ENCODE peak calls at places on chromosomes 12 and 14, in five cellular contexts. A is transverse colon; J is mucosa of descending colon; V is CD4-positive, CD25-positive, alpha-beta regulatory T cell; S is mesendoderm. R is an unnamed sample.

GRCh38 chr12:57240069-57240921 is 10.7 kb downstream of the STAC3 start:
- DNase-seq in A (peak; percentile 70), J (peak; percentile 83), V (peak; percentile 82), S (peak; percentile 67), R (no peak)

GRCh38 chr12:90305379-90305778 is 596.7 kb upstream of the ATP2B1 start:
- DNase-seq in A (no peak), J (no peak), V (no peak), S (peak; percentile 51), R (no peak)

GRCh38 chr12:49092086-49092815 is 2.4 kb downstream of the DHH start:
- DNase-seq in A (no peak), J (no peak), V (peak; percentile 56), S (peak; percentile 76), R (no peak)

GRCh38 chr12:111870216-111870615 is 28.2 kb downstream of the MAPKAPK5 start:
- DNase-seq in A (no peak), J (no peak), V (no peak), S (no peak), R (no peak)

GRCh38 chr12:14893471-14894250 is 8.0 kb upstream of the MGP start:
- DNase-seq in A (no peak), J (no peak), V (no peak), S (no peak), R (no peak)

GRCh38 chr12:24297516-24297915 is 348.0 kb upstream of the SOX5 start:
- DNase-seq in A (no peak), J (no peak), V (no peak), S (peak; percentile 48), R (no peak)

GRCh38 chr12:17334784-17335183 is 728.8 kb upstream of the LMO3 start:
- DNase-seq in A (no peak), J (no peak), V (no peak), S (peak; percentile 67), R (no peak)

GRCh38 chr12:42744539-42745156 is 155.1 kb upstream of the PRICKLE1 start:
- DNase-seq in A (no peak), J (no peak), V (no peak), S (peak; percentile 85), R (no peak)

GRCh38 chr14:36718216-36718615 is 56.6 kb downstream of the PAX9 start:
- DNase-seq in A (no peak), J (no peak), V (no peak), S (no peak), R (no peak)

GRCh38 chr14:59377991-59378720 is 87.0 kb downstream of the GPR135 start:
- DNase-seq in A (no peak), J (no peak), V (no peak), S (no peak), R (no peak)

GRCh38 chr12:62772556-62772955 is 162.4 kb downstream of the PPM1H start:
- DNase-seq in A (no peak), J (no peak), V (no peak), S (peak; percentile 59), R (no peak)

GRCh38 chr12:52391618-52392002 is 6.2 kb upstream of the KRT84 start:
- DNase-seq in A (peak; percentile 27), J (no peak), V (no peak), S (no peak), R (peak; percentile 36)

GRCh38 chr14:93212432-93212831 is 5.4 kb downstream of the UBR7 start:
- DNase-seq in A (no peak), J (no peak), V (no peak), S (no peak), R (no peak)

GRCh38 chr14:105999361-106000028 is 473.1 kb downstream of the TMEM121 start:
- DNase-seq in A (peak; percentile 70), J (peak; percentile 72), V (peak; percentile 96), S (peak; percentile 48), R (peak; percentile 61)

GRCh38 chr12:28536088-28536487 is 345.8 kb downstream of the CCDC91 start:
- DNase-seq in A (no peak), J (no peak), V (no peak), S (no peak), R (no peak)

GRCh38 chr12:27711312-27711682 is 665 bp downstream of the MRPS35 start:
- DNase-seq in A (no peak), J (no peak), V (peak; percentile 65), S (peak; percentile 62), R (no peak)

GRCh38 chr12:131473721-131474709 is 236.9 kb upstream of the SFSWAP start:
- DNase-seq in A (no peak), J (no peak), V (no peak), S (peak; percentile 61), R (no peak)

GRCh38 chr12:4939418-4940023 is 29.8 kb downstream of the KCNA1 start:
- DNase-seq in A (no peak), J (no peak), V (no peak), S (no peak), R (no peak)

GRCh38 chr14:95500201-95500681 is 16.2 kb downstream of the SYNE3 start:
- DNase-seq in A (peak; percentile 52), J (no peak), V (no peak), S (no peak), R (no peak)
- H3K4me1 ChIP-seq in A (peaks cover 28% of the 10 kb centered on the region), J (peaks cover 39% of the 10 kb centered on the region), V (peaks cover 71% of the 10 kb centered on the region), S (peaks cover 9% of the 10 kb centered on the region), R (peaks cover 19% of the 10 kb centered on the region)

GRCh38 chr12:128818065-128819022 is 5.4 kb downstream of the SLC15A4 start:
- DNase-seq in A (no peak), J (no peak), V (no peak), S (peak; percentile 64), R (no peak)
- H3K4me1 ChIP-seq in A (peaks cover 10% of the 10 kb centered on the region), J (peaks cover 17% of the 10 kb centered on the region), V (peaks cover 25% of the 10 kb centered on the region), S (peaks cover 5% of the 10 kb centered on the region), R (peaks cover 6% of the 10 kb centered on the region)

GRCh38 chr12:69714542-69714941 is 15.4 kb upstream of the BEST3 start:
- DNase-seq in A (no peak), J (no peak), V (no peak), S (no peak), R (no peak)
- H3K4me1 ChIP-seq in A (no peaks in the 10 kb centered on the region), J (peaks cover 6% of the 10 kb centered on the region), V (no peaks in the 10 kb centered on the region), S (no peaks in the 10 kb centered on the region), R (no peaks in the 10 kb centered on the region)

DNA sequence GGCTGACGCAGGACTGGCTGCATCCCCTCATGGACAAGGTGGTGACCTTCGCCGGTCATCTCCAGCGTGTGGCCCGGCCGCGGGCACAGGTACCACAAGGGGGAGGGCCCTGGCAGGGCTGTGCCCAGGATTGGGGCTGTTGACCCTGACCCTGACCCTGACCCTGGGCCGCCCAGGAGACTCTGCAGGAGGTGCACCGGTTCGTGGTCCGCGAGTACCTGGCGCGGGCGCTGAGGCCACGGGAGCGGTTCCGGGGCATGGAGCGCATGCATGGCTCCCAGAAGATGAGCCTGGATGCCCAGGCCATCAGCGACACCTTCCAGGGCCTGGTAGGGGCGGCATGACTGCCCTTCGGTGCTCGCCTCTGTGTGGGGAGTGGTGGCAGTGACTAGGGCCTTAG is 12.9 kb downstream of the EXOC3L4 start:
- DNase-seq in A (no peak), J (no peak), V (no peak), S (no peak), R (no peak)
- H3K4me1 ChIP-seq in A (peaks cover 15% of the 10 kb centered on the region), J (peaks cover 25% of the 10 kb centered on the region), V (peaks cover 6% of the 10 kb centered on the region), S (peaks cover 3% of the 10 kb centered on the region), R (peaks cover 21% of the 10 kb centered on the region)

GRCh38 chr14:75144944-75145343 is 18.1 kb upstream of the NEK9 start:
- DNase-seq in A (peak; percentile 19), J (no peak), V (no peak), S (no peak), R (no peak)
- H3K4me1 ChIP-seq in A (peaks cover 29% of the 10 kb centered on the region), J (peaks cover 22% of the 10 kb centered on the region), V (peaks cover 32% of the 10 kb centered on the region), S (peaks cover 2% of the 10 kb centered on the region), R (peaks cover 6% of the 10 kb centered on the region)

GRCh38 chr14:24037658-24038037 is 14.2 kb upstream of the CARMIL3 start:
- DNase-seq in A (peak; percentile 56), J (peak; percentile 69), V (no peak), S (no peak), R (peak; percentile 64)

GRCh38 chr14:24042733-24043132 is 9.1 kb upstream of the CARMIL3 start:
- DNase-seq in A (no peak), J (no peak), V (no peak), S (no peak), R (no peak)

DNA sequence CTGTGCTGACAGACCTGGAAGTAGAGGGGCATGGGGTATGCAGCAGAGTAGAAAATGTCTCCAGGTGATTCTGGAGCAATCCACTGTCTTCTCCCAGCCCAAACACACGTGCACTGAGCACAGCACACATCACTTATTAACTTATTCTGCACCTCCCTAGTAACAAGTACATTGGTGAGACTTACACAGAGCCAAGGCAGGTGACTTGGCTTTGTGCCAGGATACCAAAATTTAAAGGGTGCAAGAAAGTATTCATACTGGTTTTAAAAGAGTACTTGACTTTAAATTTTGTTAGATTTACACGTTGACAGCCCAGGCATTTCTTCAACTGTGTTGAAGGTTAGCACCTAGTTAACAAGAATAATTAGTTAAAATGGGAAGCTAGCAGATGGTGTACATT is 11.1 kb upstream of the CARMIL3 start:
- DNase-seq in A (no peak), J (no peak), V (no peak), S (no peak), R (no peak)
- H3K4me1 ChIP-seq in A (no peaks in the 10 kb centered on the region), J (peaks cover 2% of the 10 kb centered on the region), V (peaks cover 3% of the 10 kb centered on the region), S (no peaks in the 10 kb centered on the region), R (no peaks in the 10 kb centered on the region)

GRCh38 chr14:103123128-103123633 is at the start of gene TNFAIP2:
- DNase-seq in A (peak; percentile 55), J (peak; percentile 74), V (no peak), S (peak; percentile 77), R (no peak)
- H3K4me1 ChIP-seq in A (peaks cover 28% of the 10 kb centered on the region), J (peaks cover 45% of the 10 kb centered on the region), V (peaks cover 2% of the 10 kb centered on the region), S (peaks cover 10% of the 10 kb centered on the region), R (peaks cover 13% of the 10 kb centered on the region)

GRCh38 chr12:2341051-2341751 is 288.4 kb downstream of the CACNA1C start:
- DNase-seq in A (no peak), J (no peak), V (no peak), S (no peak), R (no peak)
- H3K4me1 ChIP-seq in A (peaks cover 9% of the 10 kb centered on the region), J (peaks cover 12% of the 10 kb centered on the region), V (no peaks in the 10 kb centered on the region), S (no peaks in the 10 kb centered on the region), R (no peaks in the 10 kb centered on the region)